ENCODE peak calls at places on chromosomes 7 and 10, in ten cellular contexts. B is AG20443; P is NCI-H1105; C is astrocyte of the hippocampus; H is RKO; O is NCI-H2081; V is stimulated activated CD8-positive, alpha-beta memory T cell treated with anti-CD3 and anti-CD28 coated beads, Interleukin-7, amount 100 ng/mL, for 24 hours; S is choroid plexus epithelial cell; M is NCI-H1092 treated with DMSO at 0.1 percent for 48 hours; U is Ammon's horn. I is an unnamed sample.

GRCh38 chr7:92397542-92397941 is 49.7 kb upstream of the GATAD1 start:
- DNase-seq in H (no peak), B (no peak), O (no peak), V (no peak), U (no peak), M (no peak), C (no peak), P (no peak), S (no peak), I (no peak)

GRCh38 chr10:35328404-35329037 is 7.8 kb upstream of the CCNY start:
- DNase-seq in B (peak; percentile 42), O (no peak), S (peak; percentile 86), U (no peak), V (no peak), P (no peak), C (peak; percentile 67), M (no peak), H (peak; percentile 43), I (no peak)

GRCh38 chr7:25772802-25773201 is 379.2 kb upstream of the NFE2L3 start:
- DNase-seq in B (no peak), M (no peak), C (no peak), S (no peak), H (no peak), V (no peak), O (no peak), P (no peak), U (no peak), I (no peak)

GRCh38 chr10:133241501-133242205 is 4.0 kb downstream of the VENTX start:
- DNase-seq in H (no peak), M (no peak), O (no peak), C (no peak), U (no peak), P (no peak), B (no peak), S (no peak), V (no peak), I (no peak)

GRCh38 chr7:123769371-123769770 is 20.6 kb upstream of the WASL start:
- DNase-seq in S (peak; percentile 54), B (peak; percentile 27), U (no peak), P (no peak), V (no peak), O (no peak), C (peak; percentile 84), M (no peak), H (peak; percentile 96), I (no peak)

GRCh38 chr10:32971536-32972091 is 13.6 kb upstream of the ITGB1 start:
- DNase-seq in V (no peak), B (no peak), S (no peak), C (no peak), O (peak; percentile 88), P (no peak), U (no peak), M (peak; percentile 38), H (no peak), I (peak; percentile 78)

GRCh38 chr10:108352771-108353170 is 1188.3 kb upstream of the SORCS1 start:
- DNase-seq in V (no peak), B (no peak), U (no peak), H (no peak), O (no peak), S (no peak), M (no peak), C (no peak), P (no peak), I (no peak)

GRCh38 chr7:106568680-106569499 is 92.1 kb downstream of the CCDC71L start:
- DNase-seq in B (peak; percentile 69), V (no peak), O (peak; percentile 66), S (peak; percentile 92), M (peak; percentile 47), C (peak; percentile 28), P (peak; percentile 66), U (peak; percentile 4), H (peak; percentile 78), I (peak; percentile 94)

GRCh38 chr7:102286237-102287081 is at the start of gene SH2B2:
- DNase-seq in V (no peak), B (peak; percentile 95), H (peak; percentile 72), M (peak; percentile 60), S (peak; percentile 57), U (peak; percentile 54), P (peak; percentile 51), C (peak; percentile 81), O (peak; percentile 55), I (peak; percentile 75)

I was measured in ELF-1.